ENCODE peak calls at places on chromosomes 1 and 21, in nine cellular contexts. K is iPS-NIHi11; R is endodermal cell; L is Peyer's patch; U is NCI-H774; F is HEK293T; N is Calu3; C is stimulated activated CD4-positive, alpha-beta T cell treated with anti-CD3 and anti-CD28 coated beads, Interleukin-12 subunit alpha, Interleukin-12 subunit beta, amount 100 ng/mL, for 4 hours; V is AG09309. T is an unnamed sample.

GRCh38 chr1:1973716-1974642 is 29.6 kb downstream of the CFAP74 start:
- DNase-seq in C (no peak), F (no peak), U (no peak), L (no peak), V (no peak), N (no peak), K (no peak), R (peak), T (no peak)

GRCh38 chr1:64519921-64520320 is 50.0 kb downstream of the CACHD1 start:
- DNase-seq in K (no peak), R (no peak), C (no peak), V (no peak), U (no peak), F (no peak), N (no peak), L (no peak), T (no peak)

GRCh38 chr1:232316864-232317263 is 313.1 kb downstream of the SIPA1L2 start:
- DNase-seq in V (no peak), K (no peak), C (no peak), U (no peak), R (no peak), L (no peak), F (no peak), N (no peak), T (no peak)

GRCh38 chr21:32007461-32007860 is 134.6 kb downstream of the HUNK start:
- DNase-seq in K (no peak), C (no peak), R (no peak), F (no peak), N (no peak), L (no peak), V (peak), U (no peak), T (peak)

GRCh38 chr1:154352245-154352580 is 26.9 kb downstream of the ATP8B2 start:
- DNase-seq in U (no peak), V (no peak), L (no peak), C (no peak), K (no peak), N (no peak), F (no peak), R (no peak), T (no peak)

GRCh38 chr1:162996261-162996660 is 72.9 kb upstream of the RGS4 start:
- DNase-seq in N (no peak), L (no peak), C (no peak), V (no peak), K (no peak), U (no peak), F (no peak), R (no peak), T (no peak)

GRCh38 chr1:190168893-190169292 is 308.8 kb downstream of the BRINP3 start:
- DNase-seq in F (no peak), N (no peak), C (no peak), V (no peak), U (no peak), L (no peak), R (no peak), K (no peak), T (no peak)

GRCh38 chr1:189659731-189660130 is 817.9 kb downstream of the BRINP3 start:
- DNase-seq in V (no peak), L (no peak), F (no peak), U (no peak), N (no peak), R (no peak), K (no peak), C (no peak), T (no peak)

GRCh38 chr1:8427986-8428385 is 110.1 kb downstream of the SLC45A1 start:
- DNase-seq in C (no peak), F (no peak), R (no peak), U (no peak), K (no peak), L (no peak), N (no peak), V (no peak), T (no peak)

GRCh38 chr21:29187939-29188338 is 57.5 kb downstream of the MAP3K7CL start:
- DNase-seq in N (peak), F (no peak), C (no peak), U (no peak), K (no peak), L (peak), R (no peak), V (peak), T (peak)

GRCh38 chr21:26194811-26195251 is 24.3 kb upstream of the APP start:
- DNase-seq in U (no peak), L (no peak), V (no peak), C (no peak), F (no peak), N (no peak), K (no peak), R (no peak), T (no peak)

GRCh38 chr1:242055921-242056320 is 57.0 kb upstream of the MAP1LC3C start:
- DNase-seq in L (no peak), N (no peak), C (no peak), F (no peak), U (no peak), V (no peak), K (no peak), R (no peak), T (no peak)

GRCh38 chr1:109932679-109933078 is 22.0 kb downstream of the CSF1 start:
- DNase-seq in N (no peak), K (no peak), L (no peak), C (no peak), V (no peak), F (no peak), R (peak), U (no peak), T (no peak)

GRCh38 chr1:4692437-4692836 is 38.0 kb downstream of the AJAP1 start:
- DNase-seq in F (no peak), V (no peak), K (no peak), N (no peak), C (no peak), R (no peak), L (no peak), U (no peak), T (no peak)

GRCh38 chr1:14876747-14877146 is 276.8 kb upstream of the TMEM51 start:
- DNase-seq in R (no peak), V (no peak), U (no peak), F (no peak), L (no peak), K (no peak), C (no peak), N (no peak), T (no peak)

GRCh38 chr1:21669287-21670058 is at the start of gene RAP1GAP:
- DNase-seq in R (peak), U (peak), V (no peak), K (peak), L (peak), N (no peak), F (peak), C (no peak), T (no peak)

GRCh38 chr1:24648919-24649318 is 5.8 kb downstream of the SRRM1 start:
- DNase-seq in F (no peak), C (no peak), K (no peak), N (no peak), U (no peak), V (no peak), L (no peak), R (no peak), T (no peak)

GRCh38 chr1:86151427-86151826 is 5.1 kb downstream of the COL24A1 start:
- DNase-seq in V (peak), R (no peak), N (no peak), L (no peak), C (no peak), F (no peak), U (no peak), K (no peak), T (no peak)